ENCODE peak calls at places on chromosomes 3 and 15, in five cellular contexts. T, J, G, E and O are unnamed samples.

GRCh38 chr3:14125193-14126016 is 553 bp downstream of the TMEM43 start:
- DNase-seq in T (peak), J (peak), G (peak), E (peak), O (peak)

GRCh38 chr3:149174901-149175300 is 45.5 kb downstream of the HPS3 start:
- DNase-seq in T (peak), J (no peak), G (peak), E (no peak), O (no peak)

GRCh38 chr3:46280105-46280797 is 38.0 kb downstream of the CCR3 start:
- DNase-seq in T (no peak), J (peak), G (peak), E (peak), O (peak)

GRCh38 chr15:41932511-41932910 is 38.7 kb upstream of the SPTBN5 start:
- DNase-seq in T (no peak), J (no peak), G (no peak), E (no peak), O (no peak)

GRCh38 chr3:113573728-113574127 is 41.4 kb downstream of the SIDT1 start:
- DNase-seq in T (no peak), J (no peak), G (peak), E (no peak), O (no peak)

GRCh38 chr15:92974183-92974915 is 74.2 kb downstream of the CHD2 start:
- DNase-seq in T (no peak), J (no peak), G (no peak), E (no peak), O (no peak)

GRCh38 chr3:35383719-35384555 is 255.4 kb upstream of the ARPP21 start:
- DNase-seq in T (peak), J (peak), G (peak), E (no peak), O (peak)

GRCh38 chr3:47994180-47994579 is 22.0 kb downstream of the MAP4 start:
- DNase-seq in T (no peak), J (no peak), G (no peak), E (no peak), O (no peak)

GRCh38 chr15:50182233-50183013 is 427 bp downstream of the SLC27A2 start:
- DNase-seq in T (peak), J (no peak), G (no peak), E (peak), O (peak)

GRCh38 chr3:46970391-46971091 is 6.0 kb downstream of the CCDC12 start:
- DNase-seq in T (no peak), J (no peak), G (no peak), E (peak), O (no peak)

GRCh38 chr3:71376911-71377310 is 206.6 kb downstream of the FOXP1 start:
- DNase-seq in T (no peak), J (no peak), G (no peak), E (no peak), O (no peak)

GRCh38 chr3:43105224-43105596 is 669 bp downstream of the POMGNT2 start:
- DNase-seq in T (no peak), J (no peak), G (no peak), E (no peak), O (no peak)

GRCh38 chr15:38819343-38819858 is 254.8 kb upstream of the RASGRP1 start:
- DNase-seq in T (peak), J (no peak), G (no peak), E (no peak), O (no peak)

GRCh38 chr3:18843188-18843587 is 305.1 kb upstream of the KCNH8 start:
- DNase-seq in T (no peak), J (no peak), G (peak), E (no peak), O (no peak)

GRCh38 chr3:195239121-195239520 is 31.8 kb downstream of the XXYLT1 start:
- DNase-seq in T (no peak), J (no peak), G (no peak), E (no peak), O (no peak)
- TF ChIP-seq CTCF in T (peak), J (no peak), G (no peak), E (no peak), O (no peak)

DNA sequence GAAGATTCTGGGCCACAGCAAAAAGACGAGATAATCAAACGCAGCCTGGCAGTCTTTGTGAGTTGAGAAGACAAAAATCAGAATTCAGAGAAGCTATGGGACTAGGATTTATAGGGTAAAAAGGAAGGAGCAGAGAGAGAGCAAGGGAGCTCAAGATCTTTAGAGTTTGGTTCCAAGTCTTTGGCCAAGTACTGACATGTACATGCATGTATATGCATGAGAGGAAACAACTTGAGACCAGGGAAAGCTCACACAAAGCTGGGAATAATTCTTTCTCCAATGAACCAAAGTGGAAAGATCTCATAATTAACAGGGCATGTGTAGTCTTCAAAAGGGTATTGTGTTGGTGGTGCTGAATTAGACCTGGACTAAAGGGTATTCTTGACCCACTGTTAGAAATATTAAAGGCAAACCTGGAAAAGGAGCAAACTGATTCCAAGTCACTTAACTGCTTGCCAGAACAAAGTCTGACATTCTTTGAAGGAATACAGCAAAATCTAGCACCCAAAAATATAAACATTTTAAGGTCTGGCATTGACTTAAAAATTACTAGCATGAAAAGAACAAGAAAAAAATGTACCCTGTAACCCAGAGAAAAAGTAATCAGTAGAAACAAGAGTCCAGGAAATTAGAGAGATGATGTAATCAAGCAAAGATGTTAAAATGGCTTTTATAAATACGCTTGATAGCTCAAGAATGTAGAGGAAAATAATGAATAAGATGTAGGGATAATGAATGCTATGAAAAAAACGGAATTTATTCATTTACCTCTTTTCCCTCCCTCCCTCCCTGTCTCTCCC is 226.0 kb upstream of the CGNL1 start:
- DNase-seq in T (no peak), J (no peak), G (no peak), E (peak), O (peak)
- H3K4me3 ChIP-seq in T (no peak), J (no peak), G (no peak), E (no peak), O (no peak)

GRCh38 chr15:101426761-101427333 is 62.7 kb downstream of the PCSK6 start:
- DNase-seq in T (no peak), J (no peak), G (no peak), E (no peak), O (no peak)
- TF ChIP-seq CTCF in T (no peak), J (no peak), G (no peak), E (no peak), O (no peak)

GRCh38 chr15:71114887-71115566 is at the start of gene THSD4:
- DNase-seq in T (peak), J (peak), G (peak), E (peak), O (peak)

GRCh38 chr15:71117906-71118305 is 2.6 kb downstream of the THSD4 start:
- DNase-seq in T (no peak), J (no peak), G (no peak), E (no peak), O (no peak)

GRCh38 chr15:71116942-71117341 is 1.7 kb downstream of the THSD4 start:
- DNase-seq in T (no peak), J (no peak), G (peak), E (peak), O (no peak)

GRCh38 chr15:71115567-71116351 is 488 bp downstream of the THSD4 start:
- DNase-seq in T (peak), J (peak), G (peak), E (peak), O (peak)

GRCh38 chr15:71116366-71116765 is 1.1 kb downstream of the THSD4 start:
- DNase-seq in T (peak), J (peak), G (peak), E (peak), O (no peak)
- H3K4me3 ChIP-seq in T (peak), J (peak), G (peak), E (peak), O (peak)

GRCh38 chr3:8938021-8938420 is 25.3 kb downstream of the RAD18 start:
- DNase-seq in T (peak), J (no peak), G (peak), E (peak), O (peak)
- TF ChIP-seq CTCF in T (peak), J (peak), G (peak), E (peak), O (peak)

GRCh38 chr15:75731248-75732100 is 18.8 kb upstream of the CSPG4 start:
- DNase-seq in T (no peak), J (no peak), G (no peak), E (no peak), O (peak)
- H3K4me3 ChIP-seq in T (no peak), J (no peak), G (no peak), E (no peak), O (no peak)

GRCh38 chr3:136617123-136617700 is 135.0 kb downstream of the STAG1 start:
- DNase-seq in T (no peak), J (no peak), G (no peak), E (no peak), O (no peak)
- TF ChIP-seq CTCF in T (no peak), J (no peak), G (no peak), E (no peak), O (no peak)